ENCODE peak calls at places on chromosomes 16 and 17, in eight cellular contexts. J is stimulated activated CD4-positive, alpha-beta T cell treated with anti-CD3 and anti-CD28 coated beads, Interleukin-2, amount 100 ng/mL, for 48 hours; K is AG09319; Q is stimulated activated CD8-positive, alpha-beta memory T cell treated with anti-CD3 and anti-CD28 coated beads, Interleukin-15, amount 100 ng/mL, for 24 hours; F is kidney tubule cell; R is spleen; O is HFF-Myc; A is germinal center. B is an unnamed sample.

GRCh38 chr16:82767198-82767597 is 140.4 kb downstream of the CDH13 start:
- DNase-seq in Q (no peak), R (no peak), J (no peak), K (no peak), O (no peak), A (no peak), F (no peak), B (no peak)

GRCh38 chr16:929674-930073 is 41.1 kb downstream of the LMF1 start:
- DNase-seq in K (no peak), J (no peak), O (no peak), Q (no peak), A (no peak), R (peak; percentile 58), F (no peak), B (no peak)

GRCh38 chr17:68006797-68007196 is 10.5 kb upstream of the C17orf58 start:
- DNase-seq in Q (no peak), R (peak; percentile 22), A (no peak), J (no peak), O (no peak), K (no peak), F (no peak), B (no peak)

GRCh38 chr17:46841561-46842379 is 9.6 kb upstream of the WNT9B start:
- DNase-seq in R (no peak), F (no peak), J (peak; percentile 50), O (no peak), K (no peak), A (peak; percentile 61), Q (peak; percentile 22), B (no peak)

GRCh38 chr16:4859900-4860255 is 12.6 kb downstream of the UBN1 start:
- DNase-seq in J (no peak), A (no peak), O (no peak), F (peak; percentile 55), K (no peak), Q (no peak), R (no peak), B (no peak)

GRCh38 chr16:84056933-84057332 is 14.3 kb upstream of the SLC38A8 start:
- DNase-seq in A (no peak), F (no peak), K (no peak), R (no peak), O (no peak), J (no peak), Q (no peak), B (no peak)

GRCh38 chr17:43334744-43335400 is 63.9 kb upstream of the ARL4D start:
- DNase-seq in K (no peak), J (no peak), Q (no peak), A (no peak), O (no peak), F (peak; percentile 31), R (no peak), B (no peak)

GRCh38 chr17:57466042-57466471 is 209.7 kb downstream of the MSI2 start:
- DNase-seq in A (no peak), R (peak; percentile 25), Q (no peak), O (no peak), F (no peak), K (no peak), J (no peak), B (no peak)

GRCh38 chr17:46026815-46027125 is 27.7 kb downstream of the STH start:
- DNase-seq in K (no peak), F (no peak), A (no peak), O (no peak), Q (no peak), R (peak; percentile 76), J (no peak), B (no peak)

GRCh38 chr16:26614102-26614864 is 452.4 kb upstream of the C16orf82 start:
- DNase-seq in R (no peak), A (no peak), O (no peak), J (no peak), Q (no peak), F (no peak), K (no peak), B (no peak)

GRCh38 chr16:89350701-89351380 is 133.3 kb downstream of the ZNF778 start:
- DNase-seq in Q (no peak), J (peak; percentile 34), A (no peak), O (no peak), F (peak; percentile 77), R (no peak), K (no peak), B (no peak)

GRCh38 chr17:18187816-18188761 is 4.5 kb downstream of the ALKBH5 start:
- DNase-seq in J (no peak), O (no peak), K (no peak), R (no peak), Q (no peak), A (no peak), F (peak; percentile 86), B (no peak)

GRCh38 chr17:8412089-8412488 is 14.5 kb upstream of the RNF222 start:
- DNase-seq in O (no peak), F (no peak), J (no peak), R (no peak), Q (no peak), A (no peak), K (no peak), B (no peak)

GRCh38 chr17:19020016-19020415 is 15.5 kb upstream of the FAM83G start:
- DNase-seq in Q (no peak), F (no peak), K (no peak), R (peak; percentile 47), O (no peak), A (no peak), J (no peak), B (no peak)

GRCh38 chr17:14918540-14918939 is 346.6 kb downstream of the PMP22 start:
- DNase-seq in F (peak; percentile 17), O (no peak), J (no peak), Q (no peak), A (no peak), K (no peak), R (no peak), B (no peak)

GRCh38 chr17:44628234-44629188 is 27.8 kb upstream of the MEIOC start:
- DNase-seq in R (peak; percentile 85), O (no peak), F (peak; percentile 90), A (peak; percentile 66), J (no peak), K (no peak), Q (no peak), B (no peak)

GRCh38 chr16:86287641-86288201 is 222.6 kb upstream of the FOXF1 start:
- DNase-seq in R (no peak), F (no peak), Q (no peak), A (no peak), K (no peak), O (no peak), J (no peak), B (no peak)

GRCh38 chr16:49700222-49700927 is 155.5 kb downstream of the ZNF423 start:
- DNase-seq in O (no peak), J (no peak), A (no peak), F (no peak), K (no peak), R (no peak), Q (no peak), B (no peak)

GRCh38 chr16:49338867-49339266 is 34.7 kb upstream of the C16orf78 start:
- DNase-seq in K (no peak), J (no peak), A (no peak), Q (no peak), R (no peak), O (no peak), F (no peak), B (no peak)

GRCh38 chr17:19533718-19534561 is at the start of gene SLC47A1:
- DNase-seq in R (peak; percentile 80), F (peak; percentile 41), J (no peak), O (no peak), K (no peak), A (peak; percentile 23), Q (no peak), B (no peak)

GRCh38 chr16:11705311-11705710 is 37.1 kb downstream of the SNN start:
- DNase-seq in F (no peak), Q (no peak), R (no peak), K (no peak), A (no peak), J (no peak), O (no peak), B (no peak)

GRCh38 chr17:45314761-45315549 is 1.9 kb downstream of the MAP3K14 start:
- DNase-seq in Q (no peak), F (no peak), K (no peak), A (peak; percentile 43), O (no peak), R (no peak), J (no peak), B (no peak)

GRCh38 chr16:56068314-56068713 is 123.0 kb upstream of the GNAO1 start:
- DNase-seq in Q (no peak), K (no peak), O (no peak), A (no peak), J (no peak), F (no peak), R (no peak), B (no peak)

GRCh38 chr16:11296706-11297491 is 15.8 kb upstream of the PRM1 start:
- DNase-seq in A (peak; percentile 37), K (no peak), F (peak; percentile 9), O (no peak), Q (no peak), R (no peak), J (no peak), B (no peak)

GRCh38 chr17:9994761-9995160 is 89.7 kb upstream of the RCVRN start:
- DNase-seq in A (no peak), R (no peak), F (no peak), K (no peak), J (no peak), O (no peak), Q (no peak), B (no peak)

B was measured in effector CD4-positive, alpha-beta T cell.